ENCODE peak calls at places on chromosomes 11 and 22, in four cellular contexts. L is psoas muscle; Q is GOT3; T is stimulated activated CD4-positive, alpha-beta T cell treated with anti-CD3 and anti-CD28 coated beads, Interleukin-1b, Interleukin-23, amount 100 ng/mL, for 24 hours. D is an unnamed sample.

GRCh38 chr11:66331542-66332370 is 4.5 kb downstream of the RIN1 start:
- DNase-seq in T (no peak), Q (no peak), L (peak), D (peak)

GRCh38 chr11:65435330-65435931 is 12.8 kb downstream of the NEAT1 start:
- DNase-seq in Q (no peak), L (peak), T (no peak), D (no peak)

GRCh38 chr11:123268118-123268517 is 73.1 kb upstream of the CLMP start:
- DNase-seq in L (no peak), Q (no peak), T (no peak), D (peak)

GRCh38 chr11:113705871-113706654 is at the start of gene TMPRSS5:
- DNase-seq in L (no peak), Q (no peak), T (no peak), D (no peak)

GRCh38 chr11:30729187-30729713 is 143.1 kb upstream of the MPPED2 start:
- DNase-seq in Q (no peak), L (no peak), T (no peak), D (no peak)

GRCh38 chr11:124646148-124646547 is 23.5 kb downstream of the TBRG1 start:
- DNase-seq in T (no peak), L (no peak), Q (no peak), D (no peak)

GRCh38 chr11:20022363-20023081 is 137.8 kb downstream of the DBX1 start:
- DNase-seq in Q (no peak), T (no peak), L (no peak), D (no peak)

GRCh38 chr22:39301926-39302325 is 17.5 kb downstream of the RPL3 start:
- DNase-seq in Q (no peak), L (no peak), T (no peak), D (peak)

GRCh38 chr11:107834995-107835394 is 23.6 kb downstream of the SLC35F2 start:
- DNase-seq in L (no peak), T (no peak), Q (no peak), D (no peak)

GRCh38 chr11:127252321-127252720 is 251.8 kb upstream of the KIRREL3 start:
- DNase-seq in T (no peak), Q (no peak), L (no peak), D (no peak)

GRCh38 chr11:2521681-2522630 is 77.1 kb downstream of the KCNQ1 start:
- DNase-seq in Q (no peak), L (peak), T (no peak), D (peak)

GRCh38 chr11:33598426-33599069 is 102.1 kb downstream of the C11orf91 start:
- DNase-seq in T (no peak), L (no peak), Q (no peak), D (no peak)

GRCh38 chr22:41327124-41327523 is 25.8 kb downstream of the ZC3H7B start:
- DNase-seq in Q (no peak), T (no peak), L (peak), D (peak)

GRCh38 chr22:17875156-17875555 is 100.9 kb upstream of the BID start:
- DNase-seq in Q (no peak), T (no peak), L (peak), D (no peak)

GRCh38 chr11:118572914-118573550 is 823 bp downstream of the ARCN1 start:
- DNase-seq in L (no peak), Q (no peak), T (no peak), D (peak)

GRCh38 chr11:61791737-61792309 is 576 bp downstream of the TMEM258 start:
- DNase-seq in T (no peak), Q (peak), L (peak), D (peak)

GRCh38 chr22:37354271-37355069 is 72.2 kb downstream of the CYTH4 start:
- DNase-seq in T (no peak), Q (no peak), L (no peak), D (no peak)